ENCODE peak calls at places on chromosome 21, in nine cellular contexts. One of them, this sample, is unnamed.

GRCh38 chr21:44701541-44701940 is 4.6 kb downstream of the KRTAP10-12 start:
- DNase-seq in stimulated activated CD4-positive, alpha-beta T cell treated with anti-CD3 and anti-CD28 coated beads, Interleukin-12 subunit alpha, Interleukin-12 subunit beta, amount 100 ng/mL, for 48 hours: no peak
- DNase-seq in CD4-positive, CD25-positive, alpha-beta regulatory T cell: no peak
- DNase-seq in GM12865: no peak
- DNase-seq in GM06990: no peak
- DNase-seq in iPS-NIHi11: no peak
- DNase-seq in HEK293T: no peak
- DNase-seq in T-cell: no peak
- DNase-seq in T-helper 17 cell: no peak
- DNase-seq in this sample: no peak

GRCh38 chr21:41854426-41854995 is 24.6 kb downstream of the PRDM15 start:
- DNase-seq in T-cell: no peak
- DNase-seq in stimulated activated CD4-positive, alpha-beta T cell treated with anti-CD3 and anti-CD28 coated beads, Interleukin-12 subunit alpha, Interleukin-12 subunit beta, amount 100 ng/mL, for 48 hours: no peak
- DNase-seq in iPS-NIHi11: no peak
- DNase-seq in CD4-positive, CD25-positive, alpha-beta regulatory T cell: no peak
- DNase-seq in GM12865: no peak
- DNase-seq in HEK293T: no peak
- DNase-seq in GM06990: no peak
- DNase-seq in T-helper 17 cell: no peak
- DNase-seq in this sample: no peak

GRCh38 chr21:37383066-37383465 is 16.5 kb downstream of the DYRK1A start:
- DNase-seq in HEK293T: no peak
- DNase-seq in iPS-NIHi11: no peak
- DNase-seq in T-cell: no peak
- DNase-seq in GM12865: peak; percentile 33
- DNase-seq in GM06990: no peak
- DNase-seq in CD4-positive, CD25-positive, alpha-beta regulatory T cell: no peak
- DNase-seq in T-helper 17 cell: no peak
- DNase-seq in stimulated activated CD4-positive, alpha-beta T cell treated with anti-CD3 and anti-CD28 coated beads, Interleukin-12 subunit alpha, Interleukin-12 subunit beta, amount 100 ng/mL, for 48 hours: no peak
- DNase-seq in this sample: no peak

GRCh38 chr21:32524010-32524719 is 61.2 kb downstream of the TCP10L start:
- DNase-seq in CD4-positive, CD25-positive, alpha-beta regulatory T cell: no peak
- DNase-seq in GM12865: no peak
- DNase-seq in T-cell: no peak
- DNase-seq in GM06990: no peak
- DNase-seq in HEK293T: no peak
- DNase-seq in stimulated activated CD4-positive, alpha-beta T cell treated with anti-CD3 and anti-CD28 coated beads, Interleukin-12 subunit alpha, Interleukin-12 subunit beta, amount 100 ng/mL, for 48 hours: no peak
- DNase-seq in iPS-NIHi11: no peak
- DNase-seq in T-helper 17 cell: no peak
- DNase-seq in this sample: no peak

GRCh38 chr21:35223480-35224156 is 174.5 kb upstream of the RUNX1 start:
- DNase-seq in GM06990: no peak
- DNase-seq in stimulated activated CD4-positive, alpha-beta T cell treated with anti-CD3 and anti-CD28 coated beads, Interleukin-12 subunit alpha, Interleukin-12 subunit beta, amount 100 ng/mL, for 48 hours: no peak
- DNase-seq in GM12865: no peak
- DNase-seq in CD4-positive, CD25-positive, alpha-beta regulatory T cell: no peak
- DNase-seq in T-cell: no peak
- DNase-seq in iPS-NIHi11: no peak
- DNase-seq in T-helper 17 cell: no peak
- DNase-seq in HEK293T: no peak
- DNase-seq in this sample: no peak

GRCh38 chr21:44513389-44514217 is 26.4 kb downstream of the KRTAP10-1 start:
- DNase-seq in GM06990: no peak
- DNase-seq in CD4-positive, CD25-positive, alpha-beta regulatory T cell: no peak
- DNase-seq in iPS-NIHi11: no peak
- DNase-seq in stimulated activated CD4-positive, alpha-beta T cell treated with anti-CD3 and anti-CD28 coated beads, Interleukin-12 subunit alpha, Interleukin-12 subunit beta, amount 100 ng/mL, for 48 hours: no peak
- DNase-seq in T-helper 17 cell: no peak
- DNase-seq in T-cell: no peak
- DNase-seq in GM12865: no peak
- DNase-seq in HEK293T: no peak
- DNase-seq in this sample: no peak

GRCh38 chr21:41706263-41706639 is 60.6 kb downstream of the RIPK4 start:
- DNase-seq in GM12865: no peak
- DNase-seq in stimulated activated CD4-positive, alpha-beta T cell treated with anti-CD3 and anti-CD28 coated beads, Interleukin-12 subunit alpha, Interleukin-12 subunit beta, amount 100 ng/mL, for 48 hours: no peak
- DNase-seq in T-cell: no peak
- DNase-seq in HEK293T: no peak
- DNase-seq in T-helper 17 cell: no peak
- DNase-seq in CD4-positive, CD25-positive, alpha-beta regulatory T cell: no peak
- DNase-seq in iPS-NIHi11: no peak
- DNase-seq in GM06990: no peak
- DNase-seq in this sample: no peak

GRCh38 chr21:35072960-35073359 is 23.9 kb upstream of the RUNX1 start:
- DNase-seq in iPS-NIHi11: no peak
- DNase-seq in GM12865: no peak
- DNase-seq in CD4-positive, CD25-positive, alpha-beta regulatory T cell: no peak
- DNase-seq in stimulated activated CD4-positive, alpha-beta T cell treated with anti-CD3 and anti-CD28 coated beads, Interleukin-12 subunit alpha, Interleukin-12 subunit beta, amount 100 ng/mL, for 48 hours: no peak
- DNase-seq in T-helper 17 cell: no peak
- DNase-seq in HEK293T: no peak
- DNase-seq in GM06990: no peak
- DNase-seq in T-cell: no peak
- DNase-seq in this sample: no peak

GRCh38 chr21:16194851-16195251 is 465.1 kb downstream of the USP25 start:
- DNase-seq in stimulated activated CD4-positive, alpha-beta T cell treated with anti-CD3 and anti-CD28 coated beads, Interleukin-12 subunit alpha, Interleukin-12 subunit beta, amount 100 ng/mL, for 48 hours: no peak
- DNase-seq in iPS-NIHi11: no peak
- DNase-seq in CD4-positive, CD25-positive, alpha-beta regulatory T cell: no peak
- DNase-seq in GM06990: no peak
- DNase-seq in T-helper 17 cell: no peak
- DNase-seq in T-cell: no peak
- DNase-seq in HEK293T: no peak
- DNase-seq in GM12865: no peak
- DNase-seq in this sample: no peak

GRCh38 chr21:38506606-38507331 is 8.5 kb upstream of the ERG start:
- DNase-seq in CD4-positive, CD25-positive, alpha-beta regulatory T cell: no peak
- DNase-seq in GM06990: no peak
- DNase-seq in iPS-NIHi11: no peak
- DNase-seq in T-cell: no peak
- DNase-seq in stimulated activated CD4-positive, alpha-beta T cell treated with anti-CD3 and anti-CD28 coated beads, Interleukin-12 subunit alpha, Interleukin-12 subunit beta, amount 100 ng/mL, for 48 hours: no peak
- DNase-seq in GM12865: no peak
- DNase-seq in HEK293T: no peak
- DNase-seq in T-helper 17 cell: no peak
- DNase-seq in this sample: no peak

GRCh38 chr21:44653656-44654575 is 543 bp downstream of the KRTAP12-4 start:
- DNase-seq in CD4-positive, CD25-positive, alpha-beta regulatory T cell: peak; percentile 19
- DNase-seq in GM06990: no peak
- DNase-seq in HEK293T: no peak
- DNase-seq in GM12865: no peak
- DNase-seq in stimulated activated CD4-positive, alpha-beta T cell treated with anti-CD3 and anti-CD28 coated beads, Interleukin-12 subunit alpha, Interleukin-12 subunit beta, amount 100 ng/mL, for 48 hours: no peak
- DNase-seq in T-helper 17 cell: no peak
- DNase-seq in T-cell: peak; percentile 76
- DNase-seq in iPS-NIHi11: no peak
- DNase-seq in this sample: peak; percentile 94

GRCh38 chr21:38178653-38179503 is 77.9 kb upstream of the KCNJ15 start:
- DNase-seq in GM06990: no peak
- DNase-seq in GM12865: no peak
- DNase-seq in HEK293T: no peak
- DNase-seq in CD4-positive, CD25-positive, alpha-beta regulatory T cell: no peak
- DNase-seq in T-cell: no peak
- DNase-seq in T-helper 17 cell: no peak
- DNase-seq in iPS-NIHi11: no peak
- DNase-seq in stimulated activated CD4-positive, alpha-beta T cell treated with anti-CD3 and anti-CD28 coated beads, Interleukin-12 subunit alpha, Interleukin-12 subunit beta, amount 100 ng/mL, for 48 hours: no peak
- DNase-seq in this sample: no peak

GRCh38 chr21:28509031-28509430 is 483.6 kb downstream of the LTN1 start:
- DNase-seq in GM12865: no peak
- DNase-seq in T-helper 17 cell: no peak
- DNase-seq in GM06990: no peak
- DNase-seq in HEK293T: no peak
- DNase-seq in stimulated activated CD4-positive, alpha-beta T cell treated with anti-CD3 and anti-CD28 coated beads, Interleukin-12 subunit alpha, Interleukin-12 subunit beta, amount 100 ng/mL, for 48 hours: no peak
- DNase-seq in iPS-NIHi11: peak; percentile 20
- DNase-seq in T-cell: no peak
- DNase-seq in CD4-positive, CD25-positive, alpha-beta regulatory T cell: no peak
- DNase-seq in this sample: no peak

GRCh38 chr21:33360281-33360680 is 35.5 kb downstream of the IFNAR1 start:
- DNase-seq in CD4-positive, CD25-positive, alpha-beta regulatory T cell: no peak
- DNase-seq in GM12865: no peak
- DNase-seq in T-helper 17 cell: no peak
- DNase-seq in HEK293T: no peak
- DNase-seq in T-cell: no peak
- DNase-seq in stimulated activated CD4-positive, alpha-beta T cell treated with anti-CD3 and anti-CD28 coated beads, Interleukin-12 subunit alpha, Interleukin-12 subunit beta, amount 100 ng/mL, for 48 hours: no peak
- DNase-seq in GM06990: no peak
- DNase-seq in iPS-NIHi11: no peak
- DNase-seq in this sample: no peak

GRCh38 chr21:31873696-31874599 is 1.1 kb downstream of the HUNK start:
- DNase-seq in stimulated activated CD4-positive, alpha-beta T cell treated with anti-CD3 and anti-CD28 coated beads, Interleukin-12 subunit alpha, Interleukin-12 subunit beta, amount 100 ng/mL, for 48 hours: peak; percentile 33
- DNase-seq in T-cell: peak; percentile 8
- DNase-seq in GM06990: peak; percentile 22
- DNase-seq in CD4-positive, CD25-positive, alpha-beta regulatory T cell: no peak
- DNase-seq in GM12865: peak; percentile 11
- DNase-seq in HEK293T: peak; percentile 80
- DNase-seq in T-helper 17 cell: no peak
- DNase-seq in iPS-NIHi11: peak; percentile 80
- DNase-seq in this sample: peak; percentile 67

GRCh38 chr21:42063578-42064521 is 7.3 kb upstream of the UMODL1 start:
- DNase-seq in HEK293T: no peak
- DNase-seq in T-cell: peak; percentile 54
- DNase-seq in GM06990: peak; percentile 77
- DNase-seq in stimulated activated CD4-positive, alpha-beta T cell treated with anti-CD3 and anti-CD28 coated beads, Interleukin-12 subunit alpha, Interleukin-12 subunit beta, amount 100 ng/mL, for 48 hours: peak; percentile 21
- DNase-seq in iPS-NIHi11: no peak
- DNase-seq in CD4-positive, CD25-positive, alpha-beta regulatory T cell: peak; percentile 63
- DNase-seq in T-helper 17 cell: peak; percentile 34
- DNase-seq in GM12865: peak; percentile 83
- DNase-seq in this sample: peak; percentile 49

GRCh38 chr21:26597981-26598380 is 24.9 kb upstream of the CYYR1 start:
- DNase-seq in GM12865: no peak
- DNase-seq in iPS-NIHi11: no peak
- DNase-seq in CD4-positive, CD25-positive, alpha-beta regulatory T cell: no peak
- DNase-seq in T-cell: no peak
- DNase-seq in T-helper 17 cell: no peak
- DNase-seq in HEK293T: no peak
- DNase-seq in GM06990: no peak
- DNase-seq in stimulated activated CD4-positive, alpha-beta T cell treated with anti-CD3 and anti-CD28 coated beads, Interleukin-12 subunit alpha, Interleukin-12 subunit beta, amount 100 ng/mL, for 48 hours: no peak
- DNase-seq in this sample: no peak

GRCh38 chr21:28336299-28336698 is 656.4 kb downstream of the LTN1 start:
- DNase-seq in GM06990: no peak
- DNase-seq in CD4-positive, CD25-positive, alpha-beta regulatory T cell: no peak
- DNase-seq in iPS-NIHi11: peak; percentile 46
- DNase-seq in GM12865: peak; percentile 24
- DNase-seq in HEK293T: no peak
- DNase-seq in T-cell: no peak
- DNase-seq in stimulated activated CD4-positive, alpha-beta T cell treated with anti-CD3 and anti-CD28 coated beads, Interleukin-12 subunit alpha, Interleukin-12 subunit beta, amount 100 ng/mL, for 48 hours: no peak
- DNase-seq in T-helper 17 cell: no peak
- DNase-seq in this sample: no peak

GRCh38 chr21:36261459-36261858 is 58.5 kb upstream of the MORC3 start:
- DNase-seq in stimulated activated CD4-positive, alpha-beta T cell treated with anti-CD3 and anti-CD28 coated beads, Interleukin-12 subunit alpha, Interleukin-12 subunit beta, amount 100 ng/mL, for 48 hours: no peak
- DNase-seq in T-cell: no peak
- DNase-seq in GM12865: no peak
- DNase-seq in GM06990: no peak
- DNase-seq in iPS-NIHi11: no peak
- DNase-seq in HEK293T: no peak
- DNase-seq in T-helper 17 cell: no peak
- DNase-seq in CD4-positive, CD25-positive, alpha-beta regulatory T cell: no peak
- DNase-seq in this sample: no peak

GRCh38 chr21:22516230-22516629 is 1518.0 kb downstream of the NCAM2 start:
- DNase-seq in GM12865: no peak
- DNase-seq in T-helper 17 cell: no peak
- DNase-seq in HEK293T: no peak
- DNase-seq in GM06990: no peak
- DNase-seq in stimulated activated CD4-positive, alpha-beta T cell treated with anti-CD3 and anti-CD28 coated beads, Interleukin-12 subunit alpha, Interleukin-12 subunit beta, amount 100 ng/mL, for 48 hours: no peak
- DNase-seq in iPS-NIHi11: no peak
- DNase-seq in CD4-positive, CD25-positive, alpha-beta regulatory T cell: no peak
- DNase-seq in T-cell: no peak
- DNase-seq in this sample: no peak

GRCh38 chr21:36908260-36908908 is 58.1 kb downstream of the HLCS start:
- DNase-seq in GM06990: no peak
- DNase-seq in GM12865: no peak
- DNase-seq in T-helper 17 cell: no peak
- DNase-seq in HEK293T: no peak
- DNase-seq in stimulated activated CD4-positive, alpha-beta T cell treated with anti-CD3 and anti-CD28 coated beads, Interleukin-12 subunit alpha, Interleukin-12 subunit beta, amount 100 ng/mL, for 48 hours: no peak
- DNase-seq in T-cell: no peak
- DNase-seq in CD4-positive, CD25-positive, alpha-beta regulatory T cell: no peak
- DNase-seq in iPS-NIHi11: no peak
- DNase-seq in this sample: no peak

GRCh38 chr21:43600642-43601397 is 58.5 kb downstream of the HSF2BP start:
- DNase-seq in T-helper 17 cell: no peak
- DNase-seq in GM06990: no peak
- DNase-seq in iPS-NIHi11: no peak
- DNase-seq in stimulated activated CD4-positive, alpha-beta T cell treated with anti-CD3 and anti-CD28 coated beads, Interleukin-12 subunit alpha, Interleukin-12 subunit beta, amount 100 ng/mL, for 48 hours: no peak
- DNase-seq in HEK293T: no peak
- DNase-seq in GM12865: no peak
- DNase-seq in CD4-positive, CD25-positive, alpha-beta regulatory T cell: no peak
- DNase-seq in T-cell: no peak
- DNase-seq in this sample: no peak

GRCh38 chr21:41687633-41688032 is 79.2 kb downstream of the RIPK4 start:
- DNase-seq in GM06990: no peak
- DNase-seq in CD4-positive, CD25-positive, alpha-beta regulatory T cell: no peak
- DNase-seq in stimulated activated CD4-positive, alpha-beta T cell treated with anti-CD3 and anti-CD28 coated beads, Interleukin-12 subunit alpha, Interleukin-12 subunit beta, amount 100 ng/mL, for 48 hours: no peak
- DNase-seq in GM12865: no peak
- DNase-seq in HEK293T: no peak
- DNase-seq in T-helper 17 cell: no peak
- DNase-seq in T-cell: no peak
- DNase-seq in iPS-NIHi11: no peak
- DNase-seq in this sample: no peak

GRCh38 chr21:36347278-36347961 is 27.4 kb downstream of the MORC3 start:
- DNase-seq in GM06990: no peak
- DNase-seq in stimulated activated CD4-positive, alpha-beta T cell treated with anti-CD3 and anti-CD28 coated beads, Interleukin-12 subunit alpha, Interleukin-12 subunit beta, amount 100 ng/mL, for 48 hours: no peak
- DNase-seq in GM12865: no peak
- DNase-seq in T-helper 17 cell: no peak
- DNase-seq in iPS-NIHi11: no peak
- DNase-seq in CD4-positive, CD25-positive, alpha-beta regulatory T cell: no peak
- DNase-seq in T-cell: no peak
- DNase-seq in HEK293T: no peak
- DNase-seq in this sample: no peak

GRCh38 chr21:26747216-26747615 is 98.0 kb downstream of the ADAMTS1 start:
- DNase-seq in GM06990: no peak
- DNase-seq in CD4-positive, CD25-positive, alpha-beta regulatory T cell: no peak
- DNase-seq in stimulated activated CD4-positive, alpha-beta T cell treated with anti-CD3 and anti-CD28 coated beads, Interleukin-12 subunit alpha, Interleukin-12 subunit beta, amount 100 ng/mL, for 48 hours: no peak
- DNase-seq in T-helper 17 cell: no peak
- DNase-seq in T-cell: no peak
- DNase-seq in iPS-NIHi11: no peak
- DNase-seq in HEK293T: no peak
- DNase-seq in GM12865: no peak
- DNase-seq in this sample: no peak

GRCh38 chr21:37060296-37060695 is 12.6 kb downstream of the PIGP start:
- DNase-seq in T-helper 17 cell: no peak
- DNase-seq in HEK293T: peak; percentile 75
- DNase-seq in CD4-positive, CD25-positive, alpha-beta regulatory T cell: no peak
- DNase-seq in GM06990: no peak
- DNase-seq in iPS-NIHi11: peak; percentile 63
- DNase-seq in GM12865: no peak
- DNase-seq in stimulated activated CD4-positive, alpha-beta T cell treated with anti-CD3 and anti-CD28 coated beads, Interleukin-12 subunit alpha, Interleukin-12 subunit beta, amount 100 ng/mL, for 48 hours: no peak
- DNase-seq in T-cell: no peak
- DNase-seq in this sample: no peak

GRCh38 chr21:34702341-34702807 is 33.6 kb downstream of the CLIC6 start:
- DNase-seq in CD4-positive, CD25-positive, alpha-beta regulatory T cell: no peak
- DNase-seq in T-cell: no peak
- DNase-seq in T-helper 17 cell: no peak
- DNase-seq in iPS-NIHi11: no peak
- DNase-seq in GM12865: no peak
- DNase-seq in HEK293T: no peak
- DNase-seq in stimulated activated CD4-positive, alpha-beta T cell treated with anti-CD3 and anti-CD28 coated beads, Interleukin-12 subunit alpha, Interleukin-12 subunit beta, amount 100 ng/mL, for 48 hours: no peak
- DNase-seq in GM06990: no peak
- DNase-seq in this sample: no peak

GRCh38 chr21:43956019-43956666 is 56.0 kb upstream of the TRAPPC10 start:
- DNase-seq in GM06990: no peak
- DNase-seq in T-helper 17 cell: no peak
- DNase-seq in GM12865: no peak
- DNase-seq in HEK293T: no peak
- DNase-seq in T-cell: no peak
- DNase-seq in stimulated activated CD4-positive, alpha-beta T cell treated with anti-CD3 and anti-CD28 coated beads, Interleukin-12 subunit alpha, Interleukin-12 subunit beta, amount 100 ng/mL, for 48 hours: no peak
- DNase-seq in CD4-positive, CD25-positive, alpha-beta regulatory T cell: no peak
- DNase-seq in iPS-NIHi11: no peak
- DNase-seq in this sample: no peak

GRCh38 chr21:36806103-36806502 is 107.2 kb downstream of the SIM2 start:
- DNase-seq in HEK293T: no peak
- DNase-seq in GM12865: no peak
- DNase-seq in CD4-positive, CD25-positive, alpha-beta regulatory T cell: no peak
- DNase-seq in iPS-NIHi11: no peak
- DNase-seq in T-helper 17 cell: no peak
- DNase-seq in GM06990: no peak
- DNase-seq in stimulated activated CD4-positive, alpha-beta T cell treated with anti-CD3 and anti-CD28 coated beads, Interleukin-12 subunit alpha, Interleukin-12 subunit beta, amount 100 ng/mL, for 48 hours: no peak
- DNase-seq in T-cell: no peak
- DNase-seq in this sample: no peak

GRCh38 chr21:41612674-41613250 is 104.8 kb upstream of the TMPRSS2 start:
- DNase-seq in T-helper 17 cell: no peak
- DNase-seq in stimulated activated CD4-positive, alpha-beta T cell treated with anti-CD3 and anti-CD28 coated beads, Interleukin-12 subunit alpha, Interleukin-12 subunit beta, amount 100 ng/mL, for 48 hours: peak; percentile 9
- DNase-seq in GM06990: no peak
- DNase-seq in iPS-NIHi11: peak; percentile 85
- DNase-seq in CD4-positive, CD25-positive, alpha-beta regulatory T cell: no peak
- DNase-seq in HEK293T: peak; percentile 78
- DNase-seq in T-cell: no peak
- DNase-seq in GM12865: no peak
- DNase-seq in this sample: no peak

GRCh38 chr21:28375708-28376385 is 616.8 kb downstream of the LTN1 start:
- DNase-seq in T-cell: no peak
- DNase-seq in CD4-positive, CD25-positive, alpha-beta regulatory T cell: no peak
- DNase-seq in HEK293T: no peak
- DNase-seq in GM12865: no peak
- DNase-seq in stimulated activated CD4-positive, alpha-beta T cell treated with anti-CD3 and anti-CD28 coated beads, Interleukin-12 subunit alpha, Interleukin-12 subunit beta, amount 100 ng/mL, for 48 hours: no peak
- DNase-seq in GM06990: no peak
- DNase-seq in iPS-NIHi11: no peak
- DNase-seq in T-helper 17 cell: no peak
- DNase-seq in this sample: no peak